ENCODE peak calls at places on chromosomes 12 and 14, in ten cellular contexts. Z, G, V, E, N, K, T, I, J and W are unnamed samples. For H3K4me1 and H3K36me3, the result is how much of the 10 kb centered on the place peaks cover.

GRCh38 chr12:96698965-96699364 is 208.1 kb upstream of the NEDD1 start:
- DNase-seq in V (no peak), Z (no peak), N (no peak), K (no peak), E (no peak), T (no peak), I (no peak), G (no peak), J (no peak), W (no peak)

GRCh38 chr12:10584415-10584814 is 29.0 kb downstream of the MAGOHB start:
- DNase-seq in G (no peak), K (no peak), E (no peak), J (no peak), I (no peak), T (no peak), V (no peak), Z (no peak), N (no peak), W (no peak)

GRCh38 chr14:26808407-26808806 is 210.6 kb upstream of the NOVA1 start:
- DNase-seq in T (no peak), I (no peak), K (no peak), Z (no peak), J (peak), N (no peak), E (no peak), G (no peak), V (no peak), W (no peak)

GRCh38 chr14:102503576-102504224 is 5.9 kb downstream of the ANKRD9 start:
- DNase-seq in I (no peak), K (no peak), E (no peak), V (no peak), G (no peak), Z (no peak), T (no peak), J (no peak), N (no peak), W (no peak)

GRCh38 chr14:96861568-96862310 is 64.6 kb downstream of the VRK1 start:
- DNase-seq in J (peak), E (no peak), T (no peak), V (no peak), G (no peak), Z (no peak), N (no peak), K (no peak), I (no peak), W (peak)

GRCh38 chr12:54830199-54830598 is 24.1 kb upstream of the MUCL1 start:
- DNase-seq in V (no peak), E (no peak), I (no peak), J (no peak), T (no peak), N (no peak), Z (no peak), G (no peak), K (no peak), W (no peak)

GRCh38 chr12:19177754-19178153 is 48.2 kb downstream of the PLEKHA5 start:
- DNase-seq in J (no peak), T (no peak), I (no peak), K (no peak), E (no peak), V (no peak), N (no peak), G (no peak), Z (no peak), W (no peak)

GRCh38 chr14:22210906-22211305 is 378.1 kb downstream of the DAD1 start:
- DNase-seq in E (no peak), I (no peak), J (no peak), K (no peak), G (no peak), V (no peak), N (no peak), T (no peak), Z (no peak), W (no peak)

GRCh38 chr12:52975820-52976573 is 27.1 kb downstream of the KRT18 start:
- DNase-seq in N (no peak), J (peak), V (no peak), K (peak), G (no peak), Z (no peak), I (no peak), T (no peak), E (no peak), W (no peak)

GRCh38 chr12:92146865-92147264 is 1.2 kb upstream of the BTG1 start:
- DNase-seq in T (no peak), I (no peak), E (no peak), V (no peak), N (no peak), J (no peak), G (peak), K (no peak), Z (no peak), W (no peak)

GRCh38 chr12:27177716-27178115 is 66.4 kb upstream of the STK38L start:
- DNase-seq in E (no peak), K (no peak), J (peak), I (no peak), V (no peak), T (no peak), G (no peak), N (no peak), Z (no peak), W (no peak)

GRCh38 chr14:91154851-91155625 is 41.2 kb downstream of the DGLUCY start:
- DNase-seq in G (no peak), N (no peak), V (no peak), Z (no peak), K (peak), I (no peak), E (no peak), J (no peak), T (no peak), W (peak)

GRCh38 chr12:22312336-22312735 is 22.2 kb downstream of the ST8SIA1 start:
- DNase-seq in I (no peak), Z (peak), V (no peak), G (no peak), N (peak), K (no peak), T (no peak), J (no peak), E (no peak), W (no peak)

GRCh38 chr12:131675126-131676080 is 35.5 kb upstream of the SFSWAP start:
- DNase-seq in N (no peak), V (peak), Z (no peak), K (no peak), I (no peak), J (no peak), E (no peak), T (no peak), G (no peak), W (no peak)

GRCh38 chr12:6788972-6789905 is at the start of gene CD4:
- DNase-seq in V (peak), J (no peak), Z (peak), E (peak), K (no peak), T (no peak), I (peak), G (no peak), N (no peak), W (no peak)

GRCh38 chr12:106149096-106149784 is 10.5 kb upstream of the NUAK1 start:
- DNase-seq in G (peak), Z (no peak), T (no peak), V (no peak), I (no peak), K (no peak), N (no peak), E (no peak), J (peak), W (peak)

GRCh38 chr14:65478596-65478995 is 66.1 kb downstream of the FUT8 start:
- DNase-seq in T (no peak), K (no peak), N (no peak), E (peak), Z (no peak), G (no peak), J (no peak), I (no peak), V (no peak), W (peak)

GRCh38 chr12:103348935-103349334 is 146.8 kb downstream of the C12orf42 start:
- DNase-seq in G (peak), V (no peak), E (no peak), T (no peak), I (no peak), J (no peak), Z (no peak), K (no peak), N (no peak), W (no peak)

GRCh38 chr12:89256060-89256459 is 96.2 kb downstream of the DUSP6 start:
- DNase-seq in V (no peak), T (no peak), K (no peak), Z (no peak), G (no peak), E (no peak), J (no peak), N (no peak), I (no peak), W (no peak)

GRCh38 chr12:24560867-24561266 is 388.0 kb downstream of the BCAT1 start:
- DNase-seq in Z (no peak), V (peak), I (no peak), E (no peak), G (no peak), T (no peak), J (peak), N (no peak), K (no peak), W (peak)

GRCh38 chr12:24561411-24561871 is 387.5 kb downstream of the BCAT1 start:
- DNase-seq in N (no peak), E (no peak), T (no peak), J (peak), G (no peak), Z (no peak), K (no peak), V (no peak), I (no peak), W (peak)

GRCh38 chr12:24561882-24562760 is 386.8 kb downstream of the BCAT1 start:
- DNase-seq in E (no peak), T (no peak), Z (peak), K (peak), V (peak), J (peak), N (no peak), G (no peak), I (peak), W (peak)

GRCh38 chr12:24565300-24565699 is 383.6 kb downstream of the BCAT1 start:
- DNase-seq in E (no peak), Z (no peak), V (no peak), J (peak), K (no peak), T (no peak), I (no peak), G (no peak), N (no peak), W (no peak)

GRCh38 chr12:24562761-24563392 is 386.0 kb downstream of the BCAT1 start:
- DNase-seq in I (peak), N (no peak), J (peak), V (peak), Z (peak), G (no peak), K (peak), T (no peak), E (no peak), W (peak)
- H3K4me3 ChIP-seq in I (peak), N (peak), J (peak), V (peak), Z (peak), G (no peak), K (peak), T (no peak), E (no peak), W (peak)

DNA sequence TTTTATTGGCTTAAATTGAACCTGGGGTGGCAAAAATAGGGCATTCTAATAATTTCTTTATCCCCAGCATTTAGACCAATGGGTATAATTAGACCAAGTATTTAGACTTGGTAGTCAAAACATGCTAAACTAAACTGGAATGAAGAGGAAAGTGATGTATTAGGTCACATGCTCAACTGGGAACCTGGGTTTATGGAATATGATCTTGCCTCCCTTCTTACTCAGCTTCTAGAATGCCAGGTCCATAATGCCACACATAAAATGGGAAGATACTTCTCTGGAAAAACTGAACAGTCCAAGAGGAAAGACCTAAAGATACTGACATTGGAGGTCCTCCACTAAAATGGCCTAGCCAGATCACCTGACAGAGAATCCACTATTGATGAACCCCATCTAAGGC is 6.2 kb upstream of the BIN2 start:
- DNase-seq in V (no peak), J (no peak), N (no peak), E (no peak), G (no peak), Z (no peak), K (no peak), I (no peak), T (no peak), W (no peak)
- H3K4me1 ChIP-seq in V (under half), J (under half), N (under half), E (half or more), G (under half), Z (under half), K (under half), I (under half), T (under half), W (under half)

GRCh38 chr12:14774944-14775651 is 28.2 kb downstream of the WBP11 start:
- DNase-seq in I (peak), N (peak), T (no peak), G (peak), K (peak), E (peak), Z (peak), J (peak), V (peak), W (peak)

GRCh38 chr12:14775652-14776020 is 27.6 kb downstream of the WBP11 start:
- DNase-seq in V (no peak), T (no peak), G (no peak), Z (no peak), K (no peak), I (no peak), J (no peak), E (no peak), N (no peak), W (no peak)

GRCh38 chr12:14774074-14774943 is 29.0 kb downstream of the WBP11 start:
- DNase-seq in G (peak), E (peak), V (peak), N (peak), J (peak), T (peak), Z (peak), K (peak), I (peak), W (peak)

GRCh38 chr12:14777271-14777670 is 26.0 kb downstream of the WBP11 start:
- DNase-seq in T (no peak), J (peak), I (no peak), Z (no peak), K (no peak), V (no peak), G (no peak), E (no peak), N (no peak), W (no peak)

DNA sequence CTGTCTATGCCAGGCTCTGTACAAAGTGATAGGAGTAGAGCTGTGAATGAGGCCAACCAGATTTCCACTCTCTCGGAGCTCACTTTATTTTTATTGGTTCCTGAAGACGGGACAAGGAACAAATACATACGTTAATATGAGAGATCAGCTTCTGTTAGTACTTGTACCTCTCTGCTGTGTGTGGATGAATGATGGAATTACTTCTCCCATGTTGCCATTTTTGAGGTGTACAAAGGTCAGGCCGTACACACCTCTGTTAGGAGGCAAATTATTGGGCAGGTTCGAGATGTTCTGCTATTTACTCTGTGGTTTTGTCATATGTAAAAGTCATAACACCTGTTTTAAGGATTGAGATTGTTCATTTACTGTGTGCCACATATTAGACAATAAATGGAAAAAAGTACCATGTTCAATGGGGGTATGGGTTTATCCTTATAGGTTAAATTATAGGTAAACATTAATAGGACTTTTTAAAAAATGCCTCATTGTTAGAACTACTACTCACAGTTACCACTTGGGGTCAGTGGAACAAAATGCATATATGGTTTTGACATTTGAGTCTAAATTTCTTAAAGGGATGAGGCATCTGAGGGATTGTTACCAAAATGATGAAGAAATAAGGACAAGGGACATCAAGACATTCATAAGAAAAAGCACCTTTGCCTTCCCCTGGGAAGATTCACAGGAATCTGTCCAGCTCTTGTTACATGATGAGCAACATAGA is 26.9 kb downstream of the WBP11 start:
- DNase-seq in E (no peak), K (no peak), V (no peak), N (no peak), I (no peak), G (peak), Z (no peak), J (no peak), T (no peak), W (no peak)
- H3K36me3 ChIP-seq in E (under half), K (under half), V (under half), N (under half), I (under half), G (under half), Z (under half), J (under half), T (under half), W (under half)

DNA sequence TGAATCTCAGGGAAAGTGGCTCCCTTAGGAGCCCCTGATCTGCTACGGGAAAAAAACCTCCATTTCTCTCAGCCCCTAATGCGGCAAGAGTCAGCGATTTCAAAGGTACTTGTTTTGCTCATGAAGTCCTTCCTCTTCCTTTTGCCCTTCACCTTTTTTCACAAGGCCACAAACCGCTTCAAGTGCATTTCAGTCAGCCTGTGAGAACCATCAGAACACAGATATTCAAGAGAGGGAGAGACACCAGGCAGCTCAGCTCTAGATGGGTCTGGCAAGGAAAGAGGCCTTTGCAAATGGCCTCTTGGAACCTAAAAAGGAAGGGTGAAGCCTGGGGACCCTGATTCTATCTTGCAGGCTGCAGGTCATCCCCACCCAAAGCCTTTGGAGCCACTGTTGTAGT is 144.9 kb downstream of the SAMD4A start:
- DNase-seq in J (no peak), G (no peak), V (no peak), I (no peak), T (no peak), Z (no peak), E (no peak), N (no peak), K (no peak), W (no peak)
- H3K4me3 ChIP-seq in J (no peak), G (no peak), V (peak), I (peak), T (peak), Z (peak), E (no peak), N (no peak), K (no peak), W (no peak)

GRCh38 chr14:61470954-61471279 is 149.5 kb downstream of the PRKCH start:
- DNase-seq in J (no peak), K (no peak), Z (no peak), E (no peak), N (no peak), I (no peak), T (no peak), V (no peak), G (no peak), W (no peak)

GRCh38 chr14:61471297-61471980 is 150.1 kb downstream of the PRKCH start:
- DNase-seq in K (no peak), T (no peak), V (no peak), I (no peak), Z (no peak), J (no peak), N (no peak), G (peak), E (no peak), W (no peak)

GRCh38 chr14:61470261-61470953 is 149.0 kb downstream of the PRKCH start:
- DNase-seq in G (no peak), T (no peak), Z (peak), K (no peak), N (no peak), J (peak), E (no peak), V (no peak), I (no peak), W (peak)

GRCh38 chr14:61472801-61473376 is 151.5 kb downstream of the PRKCH start:
- DNase-seq in Z (no peak), E (peak), J (no peak), I (no peak), K (no peak), V (no peak), N (no peak), G (peak), T (no peak), W (no peak)

GRCh38 chr14:61472025-61472672 is 150.8 kb downstream of the PRKCH start:
- DNase-seq in G (peak), T (no peak), K (no peak), N (no peak), V (no peak), J (no peak), Z (peak), I (no peak), E (peak), W (no peak)
- H3K4me1 ChIP-seq in G (half or more), T (under half), K (under half), N (under half), V (under half), J (under half), Z (half or more), I (under half), E (half or more), W (under half)